ENCODE peak calls at places on chromosomes 2 and 18, in seven cellular contexts. One of them, this sample, is unnamed.

GRCh38 chr2:96934831-96935545 is 51.4 kb downstream of the FAM178B start:
- DNase-seq in ACHN: no peak
- DNase-seq in activated CD4-positive, alpha-beta T cell treated with anti-CD3 and anti-CD28 coated beads, Interleukin-2, amount 50 U/mL, for 48 hours: no peak
- DNase-seq in prostate gland: no peak
- DNase-seq in CD8-positive, alpha-beta T cell: no peak
- DNase-seq in Caki2: no peak
- DNase-seq in pancreas: no peak
- DNase-seq in this sample: no peak

GRCh38 chr2:58539973-58540372 is 298.8 kb upstream of the FANCL start:
- DNase-seq in prostate gland: no peak
- DNase-seq in ACHN: no peak
- DNase-seq in Caki2: peak
- DNase-seq in pancreas: no peak
- DNase-seq in activated CD4-positive, alpha-beta T cell treated with anti-CD3 and anti-CD28 coated beads, Interleukin-2, amount 50 U/mL, for 48 hours: no peak
- DNase-seq in CD8-positive, alpha-beta T cell: no peak
- DNase-seq in this sample: no peak

GRCh38 chr2:98180456-98180855 is 93.5 kb downstream of the VWA3B start:
- DNase-seq in prostate gland: no peak
- DNase-seq in pancreas: no peak
- DNase-seq in CD8-positive, alpha-beta T cell: no peak
- DNase-seq in Caki2: no peak
- DNase-seq in ACHN: no peak
- DNase-seq in activated CD4-positive, alpha-beta T cell treated with anti-CD3 and anti-CD28 coated beads, Interleukin-2, amount 50 U/mL, for 48 hours: no peak
- DNase-seq in this sample: no peak

GRCh38 chr2:121778736-121779487 is 23.5 kb downstream of the TSN start:
- DNase-seq in prostate gland: no peak
- DNase-seq in activated CD4-positive, alpha-beta T cell treated with anti-CD3 and anti-CD28 coated beads, Interleukin-2, amount 50 U/mL, for 48 hours: no peak
- DNase-seq in CD8-positive, alpha-beta T cell: no peak
- DNase-seq in ACHN: no peak
- DNase-seq in pancreas: no peak
- DNase-seq in Caki2: no peak
- DNase-seq in this sample: no peak

GRCh38 chr2:56170988-56171387 is 12.8 kb upstream of the CCDC85A start:
- DNase-seq in CD8-positive, alpha-beta T cell: no peak
- DNase-seq in Caki2: no peak
- DNase-seq in prostate gland: no peak
- DNase-seq in activated CD4-positive, alpha-beta T cell treated with anti-CD3 and anti-CD28 coated beads, Interleukin-2, amount 50 U/mL, for 48 hours: no peak
- DNase-seq in pancreas: no peak
- DNase-seq in ACHN: no peak
- DNase-seq in this sample: no peak

GRCh38 chr2:210072922-210073509 is 70.6 kb downstream of the RPE start:
- DNase-seq in pancreas: no peak
- DNase-seq in ACHN: peak
- DNase-seq in prostate gland: peak
- DNase-seq in activated CD4-positive, alpha-beta T cell treated with anti-CD3 and anti-CD28 coated beads, Interleukin-2, amount 50 U/mL, for 48 hours: no peak
- DNase-seq in CD8-positive, alpha-beta T cell: no peak
- DNase-seq in Caki2: peak
- DNase-seq in this sample: no peak

GRCh38 chr2:8489751-8490150 is 192.1 kb upstream of the ID2 start:
- DNase-seq in prostate gland: no peak
- DNase-seq in CD8-positive, alpha-beta T cell: no peak
- DNase-seq in activated CD4-positive, alpha-beta T cell treated with anti-CD3 and anti-CD28 coated beads, Interleukin-2, amount 50 U/mL, for 48 hours: no peak
- DNase-seq in pancreas: no peak
- DNase-seq in ACHN: no peak
- DNase-seq in Caki2: no peak
- DNase-seq in this sample: no peak

GRCh38 chr2:152602750-152603149 is 114.5 kb downstream of the PRPF40A start:
- DNase-seq in Caki2: no peak
- DNase-seq in pancreas: no peak
- DNase-seq in prostate gland: no peak
- DNase-seq in CD8-positive, alpha-beta T cell: no peak
- DNase-seq in ACHN: no peak
- DNase-seq in activated CD4-positive, alpha-beta T cell treated with anti-CD3 and anti-CD28 coated beads, Interleukin-2, amount 50 U/mL, for 48 hours: no peak
- DNase-seq in this sample: no peak

GRCh38 chr2:192571636-192572035 is 376.9 kb upstream of the TMEFF2 start:
- DNase-seq in CD8-positive, alpha-beta T cell: no peak
- DNase-seq in activated CD4-positive, alpha-beta T cell treated with anti-CD3 and anti-CD28 coated beads, Interleukin-2, amount 50 U/mL, for 48 hours: no peak
- DNase-seq in pancreas: no peak
- DNase-seq in ACHN: no peak
- DNase-seq in prostate gland: no peak
- DNase-seq in Caki2: no peak
- DNase-seq in this sample: no peak

GRCh38 chr2:146661494-146662096 is 1183.2 kb upstream of the ACVR2A start:
- DNase-seq in Caki2: peak
- DNase-seq in activated CD4-positive, alpha-beta T cell treated with anti-CD3 and anti-CD28 coated beads, Interleukin-2, amount 50 U/mL, for 48 hours: no peak
- DNase-seq in pancreas: no peak
- DNase-seq in ACHN: peak
- DNase-seq in prostate gland: no peak
- DNase-seq in CD8-positive, alpha-beta T cell: no peak
- DNase-seq in this sample: no peak

GRCh38 chr2:120436885-120437603 is 91.1 kb downstream of the INHBB start:
- DNase-seq in prostate gland: peak
- DNase-seq in CD8-positive, alpha-beta T cell: no peak
- DNase-seq in ACHN: peak
- DNase-seq in activated CD4-positive, alpha-beta T cell treated with anti-CD3 and anti-CD28 coated beads, Interleukin-2, amount 50 U/mL, for 48 hours: peak
- DNase-seq in pancreas: peak
- DNase-seq in Caki2: peak
- DNase-seq in this sample: no peak

GRCh38 chr18:45617284-45617683 is 2.0 kb downstream of the SLC14A2 start:
- DNase-seq in CD8-positive, alpha-beta T cell: no peak
- DNase-seq in pancreas: peak
- DNase-seq in activated CD4-positive, alpha-beta T cell treated with anti-CD3 and anti-CD28 coated beads, Interleukin-2, amount 50 U/mL, for 48 hours: no peak
- DNase-seq in prostate gland: peak
- DNase-seq in ACHN: peak
- DNase-seq in Caki2: peak
- DNase-seq in this sample: peak

GRCh38 chr2:154709215-154709614 is 10.7 kb downstream of the KCNJ3 start:
- DNase-seq in ACHN: no peak
- DNase-seq in prostate gland: no peak
- DNase-seq in CD8-positive, alpha-beta T cell: no peak
- DNase-seq in Caki2: no peak
- DNase-seq in activated CD4-positive, alpha-beta T cell treated with anti-CD3 and anti-CD28 coated beads, Interleukin-2, amount 50 U/mL, for 48 hours: no peak
- DNase-seq in pancreas: no peak
- DNase-seq in this sample: no peak